ENCODE peak calls at places on chromosomes 6 and 20, in five cellular contexts. One of them, this sample, is unnamed.

GRCh38 chr6:116444991-116445566 is 16.1 kb upstream of the CALHM6 start:
- DNase-seq in neural progenitor cell: no peak
- DNase-seq in fibroblast of lung: no peak
- DNase-seq in PC-3: no peak
- DNase-seq in ascending aorta: no peak
- DNase-seq in this sample: no peak

GRCh38 chr20:7458459-7458858 is 481.8 kb downstream of the HAO1 start:
- DNase-seq in neural progenitor cell: no peak
- DNase-seq in fibroblast of lung: no peak
- DNase-seq in PC-3: no peak
- DNase-seq in ascending aorta: no peak
- DNase-seq in this sample: no peak

GRCh38 chr20:23161244-23161875 is 75.2 kb upstream of the CD93 start:
- DNase-seq in neural progenitor cell: no peak
- DNase-seq in fibroblast of lung: no peak
- DNase-seq in PC-3: no peak
- DNase-seq in ascending aorta: peak
- DNase-seq in this sample: no peak

GRCh38 chr6:90483116-90483839 is 103.6 kb downstream of the MAP3K7 start:
- DNase-seq in neural progenitor cell: no peak
- DNase-seq in fibroblast of lung: peak
- DNase-seq in PC-3: peak
- DNase-seq in ascending aorta: no peak
- DNase-seq in this sample: no peak

GRCh38 chr6:118400582-118400981 is 147.5 kb upstream of the PLN start:
- DNase-seq in neural progenitor cell: no peak
- DNase-seq in fibroblast of lung: peak
- DNase-seq in PC-3: no peak
- DNase-seq in ascending aorta: no peak
- DNase-seq in this sample: no peak

GRCh38 chr6:105739764-105740163 is 336.9 kb upstream of the PREP start:
- DNase-seq in neural progenitor cell: no peak
- DNase-seq in fibroblast of lung: no peak
- DNase-seq in PC-3: no peak
- DNase-seq in ascending aorta: no peak
- DNase-seq in this sample: no peak

GRCh38 chr6:34656378-34657036 is 40.1 kb downstream of the ILRUN start:
- DNase-seq in neural progenitor cell: no peak
- DNase-seq in fibroblast of lung: peak
- DNase-seq in PC-3: peak
- DNase-seq in ascending aorta: no peak
- DNase-seq in this sample: peak

GRCh38 chr6:116087437-116088027 is 13.1 kb upstream of the NT5DC1 start:
- DNase-seq in neural progenitor cell: no peak
- DNase-seq in fibroblast of lung: peak
- DNase-seq in PC-3: peak
- DNase-seq in ascending aorta: no peak
- DNase-seq in this sample: no peak

GRCh38 chr20:6746901-6747609 is 20.4 kb upstream of the BMP2 start:
- DNase-seq in neural progenitor cell: no peak
- DNase-seq in fibroblast of lung: no peak
- DNase-seq in PC-3: peak
- DNase-seq in ascending aorta: no peak
- DNase-seq in this sample: peak

GRCh38 chr6:140050232-140050995 is 676.0 kb upstream of the CITED2 start:
- DNase-seq in neural progenitor cell: peak
- DNase-seq in fibroblast of lung: peak
- DNase-seq in PC-3: peak
- DNase-seq in ascending aorta: no peak
- DNase-seq in this sample: no peak

GRCh38 chr6:38012573-38012972 is 193.0 kb downstream of the ZFAND3 start:
- DNase-seq in neural progenitor cell: peak
- DNase-seq in fibroblast of lung: peak
- DNase-seq in PC-3: peak
- DNase-seq in ascending aorta: no peak
- DNase-seq in this sample: no peak

GRCh38 chr6:112049051-112049799 is 4.7 kb upstream of the CCN6 start:
- DNase-seq in neural progenitor cell: no peak
- DNase-seq in fibroblast of lung: no peak
- DNase-seq in PC-3: peak
- DNase-seq in ascending aorta: no peak
- DNase-seq in this sample: no peak

GRCh38 chr6:26553264-26553738 is 15.1 kb downstream of the HMGN4 start:
- DNase-seq in neural progenitor cell: peak
- DNase-seq in fibroblast of lung: peak
- DNase-seq in PC-3: peak
- DNase-seq in ascending aorta: peak
- DNase-seq in this sample: no peak

GRCh38 chr20:2276015-2276414 is 19.8 kb upstream of the TGM3 start:
- DNase-seq in neural progenitor cell: no peak
- DNase-seq in fibroblast of lung: no peak
- DNase-seq in PC-3: peak
- DNase-seq in ascending aorta: no peak
- DNase-seq in this sample: no peak

GRCh38 chr20:37699202-37699601 is 5.4 kb downstream of the CTNNBL1 start:
- DNase-seq in neural progenitor cell: no peak
- DNase-seq in fibroblast of lung: peak
- DNase-seq in PC-3: no peak
- DNase-seq in ascending aorta: no peak
- DNase-seq in this sample: no peak

GRCh38 chr6:137878810-137879285 is 11.8 kb downstream of the TNFAIP3 start:
- DNase-seq in neural progenitor cell: peak
- DNase-seq in fibroblast of lung: no peak
- DNase-seq in PC-3: no peak
- DNase-seq in ascending aorta: no peak
- DNase-seq in this sample: no peak

GRCh38 chr6:41940759-41941279 is 789 bp downstream of the CCND3 start:
- DNase-seq in neural progenitor cell: peak
- DNase-seq in fibroblast of lung: no peak
- DNase-seq in PC-3: peak
- DNase-seq in ascending aorta: no peak
- DNase-seq in this sample: no peak

GRCh38 chr6:3791526-3792212 is 40.2 kb upstream of the PXDC1 start:
- DNase-seq in neural progenitor cell: no peak
- DNase-seq in fibroblast of lung: no peak
- DNase-seq in PC-3: no peak
- DNase-seq in ascending aorta: no peak
- DNase-seq in this sample: no peak

GRCh38 chr6:3786131-3786530 is 34.6 kb upstream of the PXDC1 start:
- DNase-seq in neural progenitor cell: no peak
- DNase-seq in fibroblast of lung: peak
- DNase-seq in PC-3: peak
- DNase-seq in ascending aorta: no peak
- DNase-seq in this sample: no peak

GRCh38 chr6:3788408-3789017 is 37.0 kb upstream of the PXDC1 start:
- DNase-seq in neural progenitor cell: no peak
- DNase-seq in fibroblast of lung: peak
- DNase-seq in PC-3: no peak
- DNase-seq in ascending aorta: no peak
- DNase-seq in this sample: no peak

GRCh38 chr6:3789896-3790558 is 38.5 kb upstream of the PXDC1 start:
- DNase-seq in neural progenitor cell: no peak
- DNase-seq in fibroblast of lung: no peak
- DNase-seq in PC-3: no peak
- DNase-seq in ascending aorta: no peak
- DNase-seq in this sample: no peak

DNA sequence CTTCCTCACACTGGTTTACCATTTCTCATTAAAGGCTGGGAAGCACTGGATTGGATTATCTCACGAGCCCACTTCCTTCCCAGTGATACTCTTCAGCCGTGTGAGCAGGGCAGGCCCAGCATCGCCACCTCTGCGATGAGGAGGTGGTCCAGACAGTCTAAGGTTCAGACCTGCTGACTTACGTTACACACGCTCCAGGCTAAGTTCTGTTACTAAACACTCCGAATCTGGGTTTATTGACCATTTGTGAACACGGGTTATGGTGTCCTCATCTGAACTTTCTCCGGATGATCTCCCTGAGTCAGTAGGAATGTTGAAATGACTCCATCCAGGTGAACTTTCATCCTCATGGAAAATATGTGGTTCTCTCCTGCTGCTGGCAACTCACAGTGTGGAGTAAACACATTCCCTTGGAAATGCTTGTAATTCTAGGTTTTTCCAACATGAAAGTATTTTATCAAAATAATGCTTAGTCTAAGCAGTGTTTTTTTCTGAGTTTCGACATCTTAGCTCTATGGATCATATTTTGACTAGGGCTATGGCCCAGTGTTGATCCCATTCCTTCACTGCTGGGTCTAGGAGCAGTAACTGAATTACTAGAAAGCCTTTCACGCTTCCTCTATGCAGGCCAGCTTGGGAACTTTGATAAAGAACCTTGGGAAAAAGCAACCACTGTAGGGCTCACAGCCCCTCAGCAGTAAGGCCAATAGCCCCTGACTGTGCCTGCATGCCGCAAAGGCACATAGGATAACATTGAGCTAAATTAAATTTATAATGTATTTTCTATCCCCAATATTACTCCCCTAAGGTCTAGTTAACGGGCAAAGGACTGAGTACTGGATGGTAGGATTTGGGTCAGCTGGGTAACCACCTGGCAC is 37.7 kb upstream of the PXDC1 start:
- DNase-seq in neural progenitor cell: no peak
- DNase-seq in fibroblast of lung: peak
- DNase-seq in PC-3: peak
- DNase-seq in ascending aorta: no peak
- DNase-seq in this sample: no peak
- H3K27ac ChIP-seq in neural progenitor cell: no peak
- H3K27ac ChIP-seq in fibroblast of lung: no peak
- H3K27ac ChIP-seq in PC-3: peak
- H3K27ac ChIP-seq in ascending aorta: no peak
- H3K27ac ChIP-seq in this sample: no peak

GRCh38 chr20:31708839-31709534 is 13.7 kb downstream of the BCL2L1 start:
- DNase-seq in neural progenitor cell: no peak
- DNase-seq in fibroblast of lung: no peak
- DNase-seq in PC-3: peak
- DNase-seq in ascending aorta: no peak
- DNase-seq in this sample: no peak
- H3K27ac ChIP-seq in neural progenitor cell: no peak
- H3K27ac ChIP-seq in fibroblast of lung: no peak
- H3K27ac ChIP-seq in PC-3: peak
- H3K27ac ChIP-seq in ascending aorta: peak
- H3K27ac ChIP-seq in this sample: peak

GRCh38 chr20:64051532-64052325 is 2.3 kb upstream of the SOX18 start:
- DNase-seq in neural progenitor cell: no peak
- DNase-seq in fibroblast of lung: no peak
- DNase-seq in PC-3: no peak
- DNase-seq in ascending aorta: no peak
- DNase-seq in this sample: no peak
- H3K27ac ChIP-seq in neural progenitor cell: no peak
- H3K27ac ChIP-seq in fibroblast of lung: no peak
- H3K27ac ChIP-seq in PC-3: no peak
- H3K27ac ChIP-seq in ascending aorta: peak
- H3K27ac ChIP-seq in this sample: no peak

GRCh38 chr6:2523061-2523460 is 227.7 kb downstream of the MYLK4 start:
- DNase-seq in neural progenitor cell: no peak
- DNase-seq in fibroblast of lung: no peak
- DNase-seq in PC-3: no peak
- DNase-seq in ascending aorta: no peak
- DNase-seq in this sample: peak
- H3K27ac ChIP-seq in neural progenitor cell: no peak
- H3K27ac ChIP-seq in fibroblast of lung: no peak
- H3K27ac ChIP-seq in PC-3: peak
- H3K27ac ChIP-seq in ascending aorta: no peak
- H3K27ac ChIP-seq in this sample: peak

GRCh38 chr6:23140879-23141278 is 571.5 kb downstream of the HDGFL1 start:
- DNase-seq in neural progenitor cell: no peak
- DNase-seq in fibroblast of lung: no peak
- DNase-seq in PC-3: no peak
- DNase-seq in ascending aorta: no peak
- DNase-seq in this sample: no peak

DNA sequence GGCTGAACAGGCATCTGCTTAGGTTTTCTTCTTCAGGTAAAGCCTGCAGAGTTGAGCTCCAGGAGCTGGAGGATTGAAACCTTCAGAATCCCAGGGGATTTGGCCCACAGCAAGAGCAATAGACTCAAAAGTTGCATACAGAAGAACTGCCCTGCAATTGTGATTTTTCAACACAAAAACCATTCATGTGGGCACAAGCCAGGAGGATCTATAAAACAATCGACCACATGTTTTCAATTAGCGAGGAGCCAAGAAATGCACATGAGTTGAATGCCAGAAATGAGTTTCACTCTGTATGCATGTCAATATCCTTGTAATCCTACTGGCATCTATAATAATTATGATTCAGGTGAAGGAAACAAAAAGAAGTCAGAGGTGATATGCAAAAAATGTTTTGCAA is 576.4 kb downstream of the HDGFL1 start:
- DNase-seq in neural progenitor cell: peak
- DNase-seq in fibroblast of lung: peak
- DNase-seq in PC-3: no peak
- DNase-seq in ascending aorta: no peak
- DNase-seq in this sample: no peak
- H3K27ac ChIP-seq in neural progenitor cell: peak
- H3K27ac ChIP-seq in fibroblast of lung: no peak
- H3K27ac ChIP-seq in PC-3: no peak
- H3K27ac ChIP-seq in ascending aorta: no peak
- H3K27ac ChIP-seq in this sample: no peak